ENCODE peak calls at places on chromosomes 4 and X, in eight cellular contexts. V is astrocyte, G is esophagus squamous epithelium, E is tibial nerve, F is transverse colon, N is OCI-LY7, R is neuronal stem cell, Z is uterus. O is an unnamed sample.

GRCh38 chr4:48633657-48634056 is 143.6 kb downstream of the ZAR1 start:
- DNase-seq in V (no peak), F (no peak), N (no peak), Z (no peak), R (no peak), E (no peak), G (no peak), O (no peak)

GRCh38 chr4:138367942-138368341 is 125.8 kb upstream of the SLC7A11 start:
- DNase-seq in R (no peak), V (no peak), Z (no peak), N (no peak), F (no peak), E (no peak), G (no peak), O (no peak)

GRCh38 chr4:186902361-186902760 is 178.7 kb upstream of the FAT1 start:
- DNase-seq in G (no peak), E (no peak), R (no peak), F (peak; percentile 26), V (no peak), N (no peak), Z (no peak), O (no peak)

GRCh38 chr4:121554377-121554776 is 142.4 kb downstream of the ANXA5 start:
- DNase-seq in Z (no peak), N (no peak), R (no peak), G (no peak), V (no peak), F (no peak), E (no peak), O (no peak)

GRCh38 chr4:110124721-110125120 is 73.7 kb downstream of the ELOVL6 start:
- DNase-seq in F (no peak), E (no peak), N (no peak), Z (no peak), G (no peak), R (no peak), V (no peak), O (no peak)

GRCh38 chr4:139872274-139872673 is 206.7 kb downstream of the MGST2 start:
- DNase-seq in R (no peak), N (no peak), F (no peak), V (peak; percentile 97), E (no peak), G (no peak), Z (no peak), O (no peak)

GRCh38 chr4:141121101-141121500 is 12.2 kb downstream of the RNF150 start:
- DNase-seq in R (no peak), V (no peak), E (no peak), G (no peak), Z (no peak), N (no peak), F (no peak), O (no peak)

GRCh38 chr4:140743194-140743931 is 12.8 kb downstream of the TBC1D9 start:
- DNase-seq in R (peak; percentile 18), N (peak; percentile 89), F (peak; percentile 34), Z (no peak), V (peak; percentile 45), G (no peak), E (no peak), O (no peak)

GRCh38 chr4:142141201-142141600 is 504.8 kb downstream of the IL15 start:
- DNase-seq in F (no peak), R (no peak), N (no peak), Z (no peak), V (no peak), E (no peak), G (no peak), O (no peak)

GRCh38 chrX:83892433-83892832 is 31.5 kb downstream of the CYLC1 start:
- DNase-seq in G (no peak), R (no peak), E (no peak), V (no peak), F (no peak), N (no peak), Z (no peak), O (no peak)
- H3K4me3 ChIP-seq in G (no peak overlapping the region), R (no peak overlapping the region), E (no peak overlapping the region), V (no peak overlapping the region), F (no peak overlapping the region), N (no peak overlapping the region), Z (no peak overlapping the region), O (no peak overlapping the region)

GRCh38 chr4:16196482-16197393 is 29.5 kb downstream of the TAPT1 start:
- DNase-seq in G (no peak), F (no peak), R (peak; percentile 39), E (no peak), V (peak; percentile 76), Z (no peak), N (no peak), O (no peak)
- H3K27ac ChIP-seq in G (peak overlapping the region; percentile 28), F (peak overlapping the region; percentile 79), R (no peak overlapping the region), E (no peak overlapping the region), V (peak overlapping the region; percentile 27), Z (peak overlapping the region; percentile 64), N (no peak overlapping the region), O (no peak overlapping the region)

DNA sequence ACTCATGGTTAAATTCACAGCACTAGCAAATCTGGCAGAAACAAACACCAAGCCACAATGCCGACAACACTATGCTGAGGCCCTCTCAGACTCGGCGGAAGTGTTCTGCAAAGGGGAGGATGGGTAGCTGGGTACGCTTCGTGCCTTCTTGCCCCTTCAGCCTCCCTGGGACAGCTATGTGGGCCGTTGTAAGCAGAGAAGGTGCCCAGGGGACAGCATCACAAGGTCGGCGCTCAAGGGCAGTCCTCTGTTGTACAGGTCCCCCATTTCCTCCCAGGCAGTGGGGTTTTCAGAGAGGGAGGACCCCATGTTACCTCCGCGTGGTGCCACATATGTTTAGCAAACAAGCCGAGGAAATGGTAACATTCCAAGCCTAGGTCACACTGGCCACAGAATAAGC is 173.6 kb downstream of the AFAP1 start:
- DNase-seq in E (no peak), V (no peak), R (no peak), Z (no peak), N (no peak), G (no peak), F (no peak), O (no peak)
- H3K4me1 ChIP-seq in E (no peaks in the 10 kb centered on the region), V (peaks cover 17% of the 10 kb centered on the region), R (peaks cover 20% of the 10 kb centered on the region), Z (no peaks in the 10 kb centered on the region), N (no peaks in the 10 kb centered on the region), G (no peaks in the 10 kb centered on the region), F (no peaks in the 10 kb centered on the region), O (peaks cover 7% of the 10 kb centered on the region)

GRCh38 chr4:4384837-4385236 is 2.1 kb upstream of the NSG1 start:
- DNase-seq in G (no peak), R (peak; percentile 52), E (no peak), V (no peak), Z (no peak), F (no peak), N (peak; percentile 49), O (no peak)

GRCh38 chr4:4387531-4388311 is 819 bp downstream of the NSG1 start:
- DNase-seq in R (no peak), F (no peak), Z (no peak), V (no peak), G (no peak), N (peak; percentile 32), E (no peak), O (no peak)

GRCh38 chr4:4385729-4386295 is 1.1 kb upstream of the NSG1 start:
- DNase-seq in F (no peak), N (no peak), E (no peak), Z (no peak), R (no peak), V (no peak), G (no peak), O (no peak)

GRCh38 chr4:4386736-4387392 is at the start of gene NSG1:
- DNase-seq in G (no peak), R (peak; percentile 44), V (peak; percentile 27), Z (no peak), F (no peak), E (no peak), N (peak; percentile 53), O (peak; percentile 31)

GRCh38 chr4:4386296-4386735 is 586 bp upstream of the NSG1 start:
- DNase-seq in N (peak; percentile 66), F (no peak), E (no peak), G (no peak), V (no peak), R (no peak), Z (no peak), O (peak; percentile 9)
- H3K4me3 ChIP-seq in N (peak overlapping the region; percentile 79), F (peak overlapping the region; percentile 55), E (peak overlapping the region; percentile 40), G (peak overlapping the region; percentile 44), V (peak overlapping the region; percentile 42), R (peak overlapping the region; percentile 92), Z (peak overlapping the region; percentile 25), O (peak overlapping the region; percentile 88)

GRCh38 chr4:169650227-169650936 is 30.0 kb downstream of the CLCN3 start:
- DNase-seq in F (no peak), N (no peak), Z (no peak), G (no peak), E (no peak), V (no peak), R (no peak), O (no peak)
- H3K27ac ChIP-seq in F (peak overlapping the region; percentile 48), N (no peak overlapping the region), Z (no peak overlapping the region), G (no peak overlapping the region), E (no peak overlapping the region), V (no peak overlapping the region), R (no peak overlapping the region), O (no peak overlapping the region)

GRCh38 chr4:25852105-25852504 is 10.7 kb downstream of the SEL1L3 start:
- DNase-seq in V (no peak), N (no peak), G (no peak), E (no peak), F (no peak), Z (no peak), R (no peak), O (no peak)
- H3K4me1 ChIP-seq in V (no peaks in the 10 kb centered on the region), N (peaks cover 46% of the 10 kb centered on the region), G (peaks cover 7% of the 10 kb centered on the region), E (peaks cover under 1% of the 10 kb centered on the region), F (peaks cover 40% of the 10 kb centered on the region), Z (no peaks in the 10 kb centered on the region), R (peaks cover 5% of the 10 kb centered on the region), O (peaks cover 16% of the 10 kb centered on the region)

GRCh38 chr4:21649691-21650090 is 298.9 kb downstream of the KCNIP4 start:
- DNase-seq in R (no peak), G (no peak), N (no peak), E (no peak), V (peak; percentile 82), Z (no peak), F (no peak), O (no peak)

GRCh38 chr4:21641696-21642095 is 306.9 kb downstream of the KCNIP4 start:
- DNase-seq in V (no peak), R (no peak), Z (no peak), G (no peak), F (no peak), E (no peak), N (no peak), O (no peak)

GRCh38 chr4:21645776-21646175 is 302.8 kb downstream of the KCNIP4 start:
- DNase-seq in V (no peak), R (no peak), E (no peak), Z (no peak), N (no peak), F (no peak), G (no peak), O (no peak)
- H3K4me3 ChIP-seq in V (no peak overlapping the region), R (no peak overlapping the region), E (no peak overlapping the region), Z (no peak overlapping the region), N (no peak overlapping the region), F (no peak overlapping the region), G (no peak overlapping the region), O (no peak overlapping the region)

GRCh38 chrX:33188881-33189280 is 22.5 kb downstream of the DMD start:
- DNase-seq in R (no peak), F (no peak), V (no peak), N (no peak), G (no peak), E (no peak), Z (no peak), O (no peak)

GRCh38 chrX:33183366-33183765 is 28.0 kb downstream of the DMD start:
- DNase-seq in V (peak; percentile 8), G (no peak), Z (peak; percentile 47), R (no peak), F (no peak), E (no peak), N (peak; percentile 94), O (no peak)

GRCh38 chrX:33190016-33190415 is 21.3 kb downstream of the DMD start:
- DNase-seq in R (no peak), E (no peak), Z (no peak), F (no peak), V (no peak), G (no peak), N (no peak), O (no peak)

GRCh38 chrX:33188286-33188685 is 23.1 kb downstream of the DMD start:
- DNase-seq in V (no peak), G (no peak), R (no peak), E (no peak), Z (no peak), N (no peak), F (no peak), O (no peak)
- H3K27ac ChIP-seq in V (peak overlapping the region; percentile 26), G (no peak overlapping the region), R (no peak overlapping the region), E (no peak overlapping the region), Z (no peak overlapping the region), N (no peak overlapping the region), F (no peak overlapping the region), O (no peak overlapping the region)

O was measured in effector memory CD4-positive, alpha-beta T cell.